ENCODE peak calls at places on chromosomes 6 and 20, in four cellular contexts. P is sigmoid colon, N is breast epithelium, V is HL-60. C is an unnamed sample.

GRCh38 chr6:169627736-169628423 is 73.9 kb downstream of the WDR27 start:
- DNase-seq in V (no peak), P (no peak), N (no peak), C (no peak)

GRCh38 chr6:89215391-89215790 is 1.8 kb downstream of the GABRR1 start:
- DNase-seq in N (no peak), P (no peak), V (peak), C (no peak)

GRCh38 chr6:56594699-56595098 is 48.0 kb downstream of the DST start:
- DNase-seq in P (no peak), V (no peak), N (no peak), C (no peak)

GRCh38 chr6:68572525-68572924 is 62.6 kb upstream of the ADGRB3 start:
- DNase-seq in P (no peak), N (no peak), V (no peak), C (no peak)

GRCh38 chr6:6543181-6543879 is 45.2 kb upstream of the LY86 start:
- DNase-seq in V (no peak), P (no peak), N (no peak), C (no peak)

GRCh38 chr20:43584448-43585138 is 6.1 kb upstream of the IFT52 start:
- DNase-seq in P (no peak), V (no peak), N (no peak), C (no peak)

GRCh38 chr6:161038229-161039003 is 46.8 kb downstream of the MAP3K4 start:
- DNase-seq in P (peak), N (no peak), V (no peak), C (no peak)

GRCh38 chr6:162264581-162264980 is 463.0 kb downstream of the PRKN start:
- DNase-seq in V (no peak), P (no peak), N (no peak), C (no peak)

GRCh38 chr6:99495466-99495865 is 19.8 kb downstream of the USP45 start:
- DNase-seq in V (no peak), N (no peak), P (no peak), C (no peak)

GRCh38 chr20:15131176-15131575 is 793.8 kb upstream of the FLRT3 start:
- DNase-seq in V (no peak), P (no peak), N (no peak), C (no peak)

GRCh38 chr6:88807622-88808021 is 155.8 kb downstream of the RNGTT start:
- DNase-seq in P (no peak), V (no peak), N (no peak), C (no peak)

GRCh38 chr20:43667341-43668132 is 623 bp downstream of the MYBL2 start:
- DNase-seq in V (peak), N (no peak), P (no peak), C (no peak)

GRCh38 chr6:3913077-3913957 is 64.1 kb downstream of the FAM50B start:
- DNase-seq in V (no peak), N (no peak), P (peak), C (no peak)

GRCh38 chr6:133099573-133099972 is 141.6 kb upstream of the EYA4 start:
- DNase-seq in V (no peak), N (no peak), P (no peak), C (no peak)

GRCh38 chr6:33079575-33079974 is 3.8 kb downstream of the HLA-DPB1 start:
- DNase-seq in N (no peak), V (no peak), P (no peak), C (no peak)

GRCh38 chr6:33078442-33078841 is 2.7 kb downstream of the HLA-DPB1 start:
- DNase-seq in N (no peak), P (no peak), V (no peak), C (no peak)

GRCh38 chr6:33078919-33079521 is 3.2 kb downstream of the HLA-DPB1 start:
- DNase-seq in N (no peak), P (no peak), V (no peak), C (no peak)

GRCh38 chr6:33081098-33081824 is 5.5 kb downstream of the HLA-DPB1 start:
- DNase-seq in N (no peak), V (no peak), P (no peak), C (no peak)

DNA sequence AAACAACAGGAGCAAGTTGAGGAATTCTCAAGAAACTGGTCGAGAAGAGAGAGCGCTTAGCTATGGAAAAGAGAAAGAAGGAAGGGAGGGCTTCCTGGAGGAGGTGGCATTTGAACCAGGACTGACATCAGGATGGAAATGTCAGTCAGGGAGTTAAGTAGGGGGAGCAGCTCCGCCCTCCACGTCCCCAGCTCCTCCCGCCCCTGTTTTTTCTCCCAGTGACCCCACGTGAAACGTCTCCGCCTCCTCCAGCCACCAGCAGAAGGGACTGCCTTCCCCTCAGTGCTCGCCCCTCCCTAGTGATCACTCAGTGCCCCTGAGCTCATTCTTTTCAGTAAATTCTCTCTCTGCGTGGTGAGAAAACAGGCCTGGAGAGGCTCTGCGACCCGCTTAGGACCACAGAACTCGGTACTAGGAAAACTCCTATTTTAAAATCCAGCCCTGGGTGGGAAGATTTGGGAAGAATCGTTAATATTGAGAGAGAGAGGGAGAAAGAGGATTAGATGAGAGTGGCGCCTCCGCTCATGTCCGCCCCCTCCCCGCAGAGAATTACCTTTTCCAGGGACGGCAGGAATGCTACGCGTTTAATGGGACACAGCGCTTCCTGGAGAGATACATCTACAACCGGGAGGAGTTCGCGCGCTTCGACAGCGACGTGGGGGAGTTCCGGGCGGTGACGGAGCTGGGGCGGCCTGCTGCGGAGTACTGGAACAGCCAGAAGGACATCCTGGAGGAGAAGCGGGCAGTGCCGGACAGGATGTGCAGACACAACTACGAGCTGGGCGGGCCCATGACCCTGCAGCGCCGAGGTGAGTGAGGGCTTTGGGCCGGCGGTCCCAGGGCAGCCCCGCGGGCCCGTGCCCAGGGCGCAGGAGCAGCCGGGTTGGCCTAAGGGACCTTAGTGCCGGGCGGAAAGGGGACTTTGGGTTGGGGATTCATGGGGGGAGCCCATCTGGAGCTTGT is 4.6 kb downstream of the HLA-DPB1 start:
- DNase-seq in P (peak), V (no peak), N (no peak), C (no peak)
- TF ChIP-seq POLR2AphosphoS5 in P (peak), V (no peak), N (peak), C (peak)

DNA sequence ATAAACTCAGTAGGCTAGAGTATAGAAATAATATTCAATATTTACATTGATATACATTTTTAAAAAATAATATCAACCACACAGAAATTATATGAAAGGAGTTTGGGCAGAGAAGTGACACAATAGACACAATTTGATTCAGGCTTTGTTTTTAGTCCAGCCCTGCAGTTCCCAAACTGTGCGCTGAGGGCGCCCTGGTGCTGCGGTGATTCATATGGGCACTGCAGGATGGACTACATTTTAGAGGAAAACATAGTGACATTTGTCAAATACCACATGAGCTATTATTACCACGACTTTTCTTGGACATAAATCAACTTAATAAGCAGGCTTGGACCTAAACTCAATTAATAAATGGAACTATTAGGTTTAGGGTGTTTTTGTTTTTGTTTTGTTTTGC is 364.3 kb upstream of the ID4 start:
- DNase-seq in P (no peak), V (peak), N (no peak), C (no peak)
- TF ChIP-seq CTCF in P (no peak), V (peak), N (no peak), C (no peak)

GRCh38 chr20:32807706-32808105 is 12.0 kb upstream of the MAPRE1 start:
- DNase-seq in V (no peak), N (no peak), P (no peak), C (no peak)
- TF ChIP-seq POLR2AphosphoS5 in V (no peak), N (no peak), P (no peak), C (no peak)

GRCh38 chr6:69722683-69723082 is 74.1 kb downstream of the LMBRD1 start:
- DNase-seq in V (no peak), N (no peak), P (no peak), C (no peak)

GRCh38 chr6:69719602-69720193 is 77.1 kb downstream of the LMBRD1 start:
- DNase-seq in N (no peak), V (no peak), P (no peak), C (no peak)
- TF ChIP-seq CTCF in N (no peak), V (no peak), P (no peak), C (no peak)

GRCh38 chr6:44297063-44298038 is 15.8 kb downstream of the AARS2 start:
- DNase-seq in P (no peak), N (no peak), V (no peak), C (no peak)
- TF ChIP-seq POLR2AphosphoS5 in P (no peak), N (no peak), V (peak), C (no peak)

GRCh38 chr6:156933201-156934053 is 156.2 kb downstream of the ARID1B start:
- DNase-seq in V (no peak), P (no peak), N (no peak), C (no peak)
- TF ChIP-seq CTCF in V (no peak), P (no peak), N (no peak), C (no peak)

DNA sequence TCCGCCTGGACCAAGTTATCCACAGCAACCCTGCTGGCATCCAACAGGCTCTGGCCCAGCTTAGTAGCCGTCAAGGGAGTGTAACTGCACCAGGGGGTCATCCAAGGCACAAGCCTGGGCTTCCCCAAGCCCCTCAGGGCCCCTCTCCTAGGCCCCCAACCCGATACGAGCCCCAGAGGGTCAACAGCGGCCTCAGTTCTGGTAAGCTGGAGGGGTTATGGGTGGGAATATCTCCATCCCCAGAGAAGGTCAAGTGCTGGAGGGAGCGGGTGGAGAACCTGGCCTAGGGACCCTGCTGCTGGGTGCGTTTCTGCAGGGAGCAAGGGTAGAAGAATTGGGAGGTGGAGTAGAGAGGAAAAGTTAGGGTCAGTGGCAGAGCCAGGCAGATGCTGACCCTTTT is 12.9 kb downstream of the PRRC2A start:
- DNase-seq in V (no peak), P (no peak), N (no peak), C (no peak)
- TF ChIP-seq POLR2AphosphoS5 in V (no peak), P (no peak), N (no peak), C (no peak)

GRCh38 chr6:44045672-44046015 is 81.6 kb downstream of the MRPL14 start:
- DNase-seq in P (peak), V (no peak), N (no peak), C (no peak)
- TF ChIP-seq CTCF in P (no peak), V (no peak), N (no peak), C (no peak)

C was measured in vagina.